ENCODE peak calls at places on chromosome 1, in eight cellular contexts. S is stomach, N is fibroblast of mammary gland, A is RWPE2, K is left ventricle myocardium inferior, M is cardiac muscle cell, T is choroid plexus epithelial cell, W is AG04449. I is an unnamed sample.

GRCh38 chr1:25644962-25645361 is 28.4 kb downstream of the MAN1C1 start:
- DNase-seq in K (no peak), W (no peak), N (no peak), S (no peak), T (no peak), A (no peak), M (no peak), I (no peak)

GRCh38 chr1:93221913-93222312 is 41.4 kb downstream of the CCDC18 start:
- DNase-seq in M (no peak), K (no peak), N (no peak), A (no peak), W (no peak), T (peak), S (no peak), I (no peak)

GRCh38 chr1:65658122-65658521 is 134.6 kb upstream of the PDE4B start:
- DNase-seq in A (no peak), T (no peak), M (no peak), W (no peak), K (no peak), S (no peak), N (peak), I (no peak)

GRCh38 chr1:88068407-88068806 is 615.7 kb upstream of the PKN2 start:
- DNase-seq in A (no peak), W (no peak), N (no peak), T (no peak), S (no peak), K (no peak), M (no peak), I (no peak)

GRCh38 chr1:201739492-201740085 is 89.4 kb upstream of the IPO9 start:
- DNase-seq in N (no peak), A (no peak), S (peak), M (peak), K (peak), T (peak), W (no peak), I (peak)

GRCh38 chr1:84300991-84301758 is at the start of gene SAMD13:
- DNase-seq in N (peak), T (peak), M (peak), W (no peak), K (peak), A (no peak), S (peak), I (peak)

GRCh38 chr1:231827337-231828105 is 200.9 kb downstream of the DISC1 start:
- DNase-seq in T (peak), N (peak), K (no peak), A (no peak), S (no peak), W (peak), M (no peak), I (no peak)

GRCh38 chr1:53949651-53950050 is 3.5 kb downstream of the LRRC42 start:
- DNase-seq in T (no peak), A (no peak), W (no peak), M (peak), K (no peak), S (no peak), N (no peak), I (no peak)

GRCh38 chr1:93347319-93347899 is 1.7 kb downstream of the DR1 start:
- DNase-seq in T (no peak), M (no peak), N (no peak), S (no peak), A (no peak), K (no peak), W (no peak), I (no peak)

GRCh38 chr1:156858555-156858956 is 361 bp downstream of the INSRR start:
- DNase-seq in K (peak), W (no peak), A (no peak), M (no peak), S (peak), T (no peak), N (no peak), I (no peak)

GRCh38 chr1:116842654-116843053 is 67.1 kb upstream of the PTGFRN start:
- DNase-seq in A (no peak), N (peak), W (no peak), M (peak), T (peak), K (no peak), S (no peak), I (no peak)

GRCh38 chr1:195939844-195940243 is 668.4 kb downstream of the KCNT2 start:
- DNase-seq in M (peak), S (no peak), A (no peak), T (peak), W (no peak), K (no peak), N (no peak), I (no peak)

DNA sequence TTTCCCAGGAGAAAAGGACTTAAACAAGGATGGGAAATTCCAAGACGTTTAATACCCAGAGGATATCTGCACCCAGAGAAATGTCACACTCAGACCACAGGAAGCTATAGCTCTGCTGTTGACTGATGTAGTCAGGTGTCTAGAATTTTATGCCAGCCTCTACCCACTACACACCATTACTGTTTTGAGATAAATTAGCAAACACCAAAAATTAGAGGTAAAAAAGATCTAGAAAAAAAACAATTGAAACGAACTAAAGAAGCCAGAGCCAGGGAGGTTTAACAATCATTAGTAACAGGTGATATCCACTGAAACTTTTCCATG is 519.9 kb downstream of the SMYD3 start:
- DNase-seq in N (no peak), M (no peak), A (no peak), W (no peak), T (no peak), K (no peak), S (no peak), I (no peak)
- H3K4me3 ChIP-seq in N (no peak), M (no peak), A (no peak), W (no peak), T (no peak), K (no peak), S (no peak), I (no peak)

GRCh38 chr1:94843430-94843829 is 23.3 kb downstream of the SLC44A3 start:
- DNase-seq in N (no peak), M (no peak), W (no peak), A (no peak), K (no peak), S (no peak), T (no peak), I (no peak)
- H3K4me3 ChIP-seq in N (no peak), M (no peak), W (no peak), A (no peak), K (no peak), S (no peak), T (no peak), I (no peak)

GRCh38 chr1:43566382-43567035 is 35.8 kb downstream of the PTPRF start:
- DNase-seq in W (no peak), K (no peak), S (no peak), M (no peak), A (no peak), T (no peak), N (no peak), I (no peak)
- H3K4me3 ChIP-seq in W (no peak), K (peak), S (no peak), M (no peak), A (no peak), T (no peak), N (no peak), I (no peak)

DNA sequence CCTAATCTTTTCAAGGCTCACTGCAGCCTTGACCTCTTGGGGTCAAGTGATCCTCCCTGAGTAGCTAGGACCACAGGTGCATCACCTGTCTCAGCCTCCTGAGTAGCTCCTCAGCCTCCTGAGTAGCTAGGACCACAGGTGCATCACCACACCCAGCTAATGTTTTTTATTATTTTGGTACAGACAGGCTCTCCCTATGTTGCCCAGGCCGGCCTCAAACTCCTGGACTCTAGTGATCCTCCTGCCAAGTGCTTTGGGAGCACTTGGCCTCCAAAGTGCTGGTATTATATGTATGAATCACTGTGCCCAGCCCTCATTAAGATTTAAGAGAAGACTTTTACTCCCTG is 58.5 kb upstream of the S1PR1 start:
- DNase-seq in W (no peak), T (no peak), S (no peak), N (no peak), A (no peak), M (no peak), K (no peak), I (no peak)
- H3K4me3 ChIP-seq in W (no peak), T (no peak), S (no peak), N (no peak), A (no peak), M (no peak), K (no peak), I (no peak)

DNA sequence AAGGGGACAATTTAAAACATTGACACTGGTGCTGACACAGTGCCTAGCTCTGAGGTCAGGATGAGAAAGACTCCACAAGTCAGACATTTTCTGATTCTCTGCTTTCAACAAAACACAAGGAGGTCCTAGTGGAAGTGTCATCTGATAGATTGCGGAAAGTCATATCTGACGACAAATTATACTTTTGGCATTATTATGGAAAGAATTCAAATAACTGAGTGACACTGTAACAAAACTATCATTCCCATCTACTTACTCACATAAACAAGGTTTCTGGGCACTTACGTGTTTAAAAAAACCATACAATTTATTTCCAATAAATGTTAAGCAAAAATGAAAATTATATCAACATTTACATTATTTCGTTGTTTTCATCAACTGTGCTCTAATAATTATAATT is 123.6 kb downstream of the SLC45A1 start:
- DNase-seq in M (no peak), N (no peak), W (no peak), S (no peak), T (no peak), K (no peak), A (no peak), I (no peak)
- H3K4me3 ChIP-seq in M (no peak), N (no peak), W (no peak), S (no peak), T (no peak), K (no peak), A (no peak), I (no peak)

GRCh38 chr1:186680031-186681012 is at the start of gene PTGS2:
- DNase-seq in K (peak), T (peak), M (peak), S (peak), N (peak), W (peak), A (peak), I (peak)
- H3K4me3 ChIP-seq in K (peak), T (peak), M (peak), S (peak), N (peak), W (peak), A (peak), I (peak)

DNA sequence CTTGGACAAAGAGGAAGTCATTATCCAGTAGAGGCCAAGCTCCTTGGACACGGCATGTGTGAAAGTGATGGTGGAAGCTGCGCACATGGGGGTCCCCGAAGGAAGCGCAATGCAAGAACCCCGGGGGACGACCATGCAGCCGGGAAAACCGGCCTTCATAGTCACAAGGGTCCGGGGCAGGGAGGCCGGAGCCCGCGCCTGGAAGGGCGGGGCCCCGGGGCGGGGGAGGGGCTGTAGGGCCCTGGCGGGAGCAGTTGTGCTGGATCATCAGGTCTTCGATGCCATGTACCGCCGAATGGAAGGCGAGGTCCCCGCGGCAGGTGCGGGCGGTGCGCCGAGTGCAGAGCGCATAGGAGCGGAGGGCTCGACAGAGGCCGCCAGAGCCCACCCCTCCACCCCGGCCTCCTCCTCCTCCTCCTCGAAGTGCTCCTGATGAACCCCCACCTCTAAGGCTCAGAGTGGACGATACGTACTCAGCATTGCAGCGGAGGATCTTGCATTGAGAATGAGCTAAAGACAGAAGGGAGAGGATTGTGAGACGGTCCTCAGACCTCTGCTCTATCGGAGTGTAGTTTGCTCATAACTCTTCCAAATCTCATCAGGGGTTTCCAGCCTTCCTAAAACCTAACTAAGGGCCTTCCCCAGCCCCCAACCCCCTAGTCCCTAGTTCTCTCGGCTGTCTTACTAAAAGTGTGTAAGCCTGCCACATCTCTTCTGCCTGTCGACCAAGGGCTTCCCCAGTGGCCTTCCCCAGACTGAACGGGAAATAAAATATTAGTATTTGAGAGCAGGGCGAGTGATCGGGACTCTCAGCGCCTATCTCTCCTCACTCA is 2.1 kb downstream of the HJV start:
- DNase-seq in W (no peak), T (no peak), S (no peak), M (no peak), K (no peak), N (no peak), A (no peak), I (no peak)
- H3K4me3 ChIP-seq in W (no peak), T (no peak), S (peak), M (no peak), K (peak), N (no peak), A (no peak), I (no peak)

DNA sequence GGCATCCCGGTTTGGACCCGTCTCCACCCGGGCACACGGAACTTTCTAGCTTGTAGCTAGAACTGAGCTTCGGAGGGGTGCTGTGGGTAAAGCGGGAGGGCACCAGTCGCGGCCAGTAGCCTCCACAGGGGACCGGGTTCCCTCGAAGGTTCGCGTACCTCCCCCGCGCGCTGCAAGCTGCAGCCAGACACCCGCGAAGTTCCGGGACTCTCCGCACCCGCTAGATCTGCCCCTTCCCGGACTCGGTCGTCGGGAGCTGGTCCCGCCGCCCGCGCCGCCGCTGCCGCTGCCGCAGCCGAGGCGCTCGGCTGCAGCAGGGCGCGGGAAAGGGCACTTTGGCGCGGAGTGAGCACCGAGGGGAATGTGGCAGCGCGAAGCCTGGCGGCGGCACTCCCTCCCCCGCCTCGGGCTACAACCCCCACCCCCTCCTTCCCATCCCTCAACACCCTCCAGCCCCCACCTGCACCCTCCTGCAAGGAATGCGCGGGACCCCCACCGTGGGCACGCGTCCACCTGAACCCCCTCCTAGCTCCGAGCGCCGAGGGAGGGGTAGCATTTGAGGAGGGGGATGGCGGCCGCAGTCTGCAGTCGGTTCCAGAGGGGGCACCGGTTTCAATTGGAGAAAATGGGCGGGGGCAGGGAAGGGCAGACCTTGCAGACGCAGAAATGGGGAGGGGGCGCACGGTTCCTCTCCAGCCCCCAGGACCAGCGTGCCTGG is 1.1 kb downstream of the CSMD2 start:
- DNase-seq in S (no peak), A (no peak), N (no peak), T (no peak), M (peak), K (no peak), W (no peak), I (no peak)
- H3K4me3 ChIP-seq in S (peak), A (no peak), N (peak), T (no peak), M (peak), K (peak), W (peak), I (peak)

DNA sequence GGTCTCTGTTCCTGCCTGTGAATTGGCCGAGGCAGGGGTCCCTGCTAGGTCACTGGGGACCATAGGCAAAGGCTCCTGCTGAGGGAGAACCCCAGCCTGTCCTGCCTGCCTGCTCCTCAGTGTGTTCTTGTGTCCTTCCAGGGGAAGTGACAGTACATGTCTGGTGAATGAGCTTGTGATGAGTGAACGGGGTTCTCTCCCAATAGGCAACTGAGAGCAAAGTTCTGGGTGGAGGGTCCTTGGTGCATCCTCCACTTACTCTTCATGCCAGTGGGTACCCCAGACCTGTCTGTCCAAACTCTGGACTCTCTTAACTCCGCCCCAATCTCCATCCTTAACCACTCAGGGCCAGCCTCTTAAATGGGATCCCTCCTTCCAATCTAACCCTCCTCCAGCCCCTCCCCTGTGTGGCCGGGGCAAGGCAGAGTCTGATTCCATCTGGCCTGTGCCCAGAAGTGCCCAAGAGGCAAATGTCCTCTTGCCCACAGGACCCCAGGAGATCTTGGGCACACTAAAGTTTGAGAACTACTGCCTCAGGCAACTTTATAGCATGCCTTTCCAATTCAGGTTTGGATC is 2.0 kb downstream of the XKR8 start:
- DNase-seq in K (no peak), M (no peak), W (no peak), N (peak), A (no peak), S (no peak), T (peak), I (no peak)
- H3K4me3 ChIP-seq in K (peak), M (no peak), W (peak), N (no peak), A (no peak), S (peak), T (no peak), I (no peak)